ENCODE peak calls at places on chromosomes 12 and 14, in four cellular contexts. X is endodermal cell, L is neuronal stem cell, H is PC-9. C is an unnamed sample. For H3K27me3 and H3K4me1, the result is how much of the 10 kb centered on the place peaks cover.

GRCh38 chr14:30034049-30034635 is 106.5 kb upstream of the PRKD1 start:
- DNase-seq in L (no peak), H (no peak), X (peak), C (no peak)

GRCh38 chr12:41213107-41213506 is 25.0 kb downstream of the PDZRN4 start:
- DNase-seq in H (no peak), L (no peak), X (no peak), C (no peak)

GRCh38 chr12:50597200-50598195 is 92.7 kb downstream of the DIP2B start:
- DNase-seq in L (no peak), H (no peak), X (no peak), C (no peak)

GRCh38 chr14:77660754-77661153 is 44.3 kb upstream of the SPTLC2 start:
- DNase-seq in L (peak), H (no peak), X (no peak), C (no peak)

GRCh38 chr12:90682398-90682797 is 272.6 kb downstream of the CCER1 start:
- DNase-seq in L (no peak), H (no peak), X (no peak), C (no peak)

GRCh38 chr12:99332936-99333591 is 314.5 kb upstream of the GARIN6 start:
- DNase-seq in L (no peak), X (no peak), H (no peak), C (no peak)

GRCh38 chr14:37143500-37143874 is 28.9 kb downstream of the SLC25A21 start:
- DNase-seq in H (no peak), L (no peak), X (no peak), C (no peak)

GRCh38 chr14:23561873-23562821 is 5.4 kb downstream of the AP1G2 start:
- DNase-seq in L (no peak), X (no peak), H (no peak), C (peak)

GRCh38 chr12:3256103-3256551 is 178.9 kb downstream of the TSPAN9 start:
- DNase-seq in L (no peak), X (no peak), H (no peak), C (no peak)

GRCh38 chr14:31952573-31952972 is 124.5 kb upstream of the ARHGAP5 start:
- DNase-seq in L (no peak), H (no peak), X (no peak), C (no peak)

GRCh38 chr14:72236629-72237028 is 304.4 kb downstream of the RGS6 start:
- DNase-seq in X (no peak), H (no peak), L (no peak), C (no peak)

GRCh38 chr14:63895510-63895909 is 42.7 kb downstream of the SYNE2 start:
- DNase-seq in L (no peak), H (no peak), X (no peak), C (no peak)

DNA sequence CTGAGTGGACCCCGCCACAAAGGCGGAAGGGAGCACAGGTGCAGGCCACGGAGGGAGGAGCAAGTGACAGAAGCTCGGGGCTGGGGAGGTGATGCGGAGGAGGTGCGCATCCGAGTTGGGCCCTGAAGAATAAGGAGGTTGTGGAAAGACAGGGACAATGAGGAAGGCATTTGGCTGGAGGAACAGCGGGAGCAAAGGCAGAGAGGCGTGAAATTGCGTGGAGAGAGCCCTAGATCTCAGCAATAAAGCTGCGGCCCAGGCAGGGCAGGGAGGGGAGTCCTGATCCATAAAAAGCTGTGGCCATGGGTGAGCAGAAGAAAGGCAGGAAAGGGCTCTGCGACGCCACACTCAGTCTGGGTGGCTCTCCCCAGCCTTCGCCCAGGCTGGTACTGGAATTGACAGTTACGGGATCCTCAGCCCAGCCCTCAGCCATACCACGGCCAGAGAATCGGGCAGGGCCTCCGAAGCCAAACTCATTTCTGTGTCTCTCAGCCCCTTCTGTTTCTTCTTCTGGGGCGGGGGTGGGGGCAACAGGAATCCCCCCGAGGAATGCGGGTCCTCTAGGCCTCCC is 2.2 kb downstream of the FIGNL2 start:
- DNase-seq in H (no peak), L (no peak), X (peak), C (no peak)
- H3K27me3 ChIP-seq in H (half or more), L (under half), X (under half), C (half or more)

GRCh38 chr14:102320033-102320660 is 601 bp downstream of the ZNF839 start:
- DNase-seq in X (peak), L (no peak), H (peak), C (peak)
- H3K4me1 ChIP-seq in X (under half), L (under half), H (under half), C (under half)

GRCh38 chr12:120932058-120932457 is 27.9 kb upstream of the SPPL3 start:
- DNase-seq in L (no peak), H (no peak), X (no peak), C (no peak)
- H3K27ac ChIP-seq in L (no peak), H (no peak), X (no peak), C (no peak)

DNA sequence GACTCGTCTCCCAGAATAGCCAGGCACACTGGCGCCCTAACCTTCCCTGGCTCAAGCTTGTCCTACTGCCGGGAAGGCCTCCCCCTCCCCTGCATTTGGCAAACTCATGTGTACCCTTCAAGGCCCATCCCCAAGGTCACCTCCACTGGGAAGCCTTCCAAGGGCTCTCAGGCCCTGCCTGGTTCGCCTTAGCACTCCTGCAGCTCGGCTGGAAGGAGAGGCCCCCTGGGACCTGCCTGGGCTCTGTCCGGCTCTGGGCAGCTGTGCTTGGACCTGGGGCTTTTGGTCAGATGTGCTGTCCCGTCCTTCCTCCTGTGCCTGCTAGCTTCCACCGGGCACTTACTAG is 15.6 kb upstream of the DLK1 start:
- DNase-seq in X (no peak), H (no peak), L (no peak), C (no peak)
- H3K27me3 ChIP-seq in X (under half), H (under half), L (under half), C (under half)

GRCh38 chr12:66664076-66664475 is 14.8 kb downstream of the GRIP1 start:
- DNase-seq in H (no peak), L (no peak), X (no peak), C (no peak)
- H3K4me1 ChIP-seq in H (under half), L (under half), X (under half), C (under half)

GRCh38 chr12:124059752-124060151 is 86.7 kb downstream of the ZNF664 start:
- DNase-seq in L (no peak), H (no peak), X (no peak), C (no peak)

GRCh38 chr12:124055066-124055465 is 82.1 kb downstream of the ZNF664 start:
- DNase-seq in H (no peak), X (no peak), L (no peak), C (no peak)

GRCh38 chr12:124053855-124054254 is 80.8 kb downstream of the ZNF664 start:
- DNase-seq in L (peak), X (peak), H (peak), C (no peak)

DNA sequence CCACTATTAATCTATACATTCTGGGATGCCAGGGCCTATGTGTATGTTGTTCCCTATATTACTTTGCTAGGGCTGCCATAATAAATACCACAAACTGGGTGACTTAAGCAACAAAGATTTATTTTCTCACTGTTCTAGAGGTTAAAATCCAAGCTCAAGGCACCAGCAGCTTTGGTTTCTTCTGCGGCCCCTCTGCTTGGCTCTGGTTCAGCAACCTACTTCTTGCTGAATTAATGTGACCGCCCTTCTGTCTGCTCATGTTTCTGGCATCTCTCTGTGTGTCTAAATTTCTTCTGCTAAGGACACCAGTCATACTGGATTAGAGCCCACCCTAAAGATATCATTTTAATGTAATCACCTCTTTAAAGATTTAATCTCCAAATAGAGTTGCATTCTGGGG is 84.7 kb downstream of the ZNF664 start:
- DNase-seq in X (no peak), H (no peak), L (no peak), C (no peak)
- H3K27ac ChIP-seq in X (no peak), H (no peak), L (no peak), C (no peak)

DNA sequence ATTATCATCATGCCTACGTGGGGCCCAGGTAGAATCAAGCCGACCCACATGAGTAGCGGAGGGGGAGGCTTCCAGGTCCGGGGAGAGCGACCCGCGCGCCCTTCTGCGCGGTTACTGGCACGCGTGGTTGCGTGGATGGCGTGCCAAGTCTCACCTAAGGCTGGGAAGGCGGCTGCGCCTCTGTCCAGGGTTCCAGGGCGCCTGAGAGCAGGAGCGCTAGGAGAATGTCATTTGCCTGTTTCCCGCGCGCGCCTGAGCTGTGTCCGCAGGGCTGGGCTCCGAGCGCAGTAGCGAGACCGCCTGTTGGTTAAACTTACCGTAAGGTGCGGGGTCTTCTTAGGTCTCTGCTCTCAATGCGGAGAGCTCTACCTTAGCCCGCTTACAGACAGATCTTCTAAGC is 1539.3 kb upstream of the TMEM132C start:
- DNase-seq in L (no peak), X (peak), H (no peak), C (no peak)
- H3K27me3 ChIP-seq in L (under half), X (half or more), H (under half), C (under half)

DNA sequence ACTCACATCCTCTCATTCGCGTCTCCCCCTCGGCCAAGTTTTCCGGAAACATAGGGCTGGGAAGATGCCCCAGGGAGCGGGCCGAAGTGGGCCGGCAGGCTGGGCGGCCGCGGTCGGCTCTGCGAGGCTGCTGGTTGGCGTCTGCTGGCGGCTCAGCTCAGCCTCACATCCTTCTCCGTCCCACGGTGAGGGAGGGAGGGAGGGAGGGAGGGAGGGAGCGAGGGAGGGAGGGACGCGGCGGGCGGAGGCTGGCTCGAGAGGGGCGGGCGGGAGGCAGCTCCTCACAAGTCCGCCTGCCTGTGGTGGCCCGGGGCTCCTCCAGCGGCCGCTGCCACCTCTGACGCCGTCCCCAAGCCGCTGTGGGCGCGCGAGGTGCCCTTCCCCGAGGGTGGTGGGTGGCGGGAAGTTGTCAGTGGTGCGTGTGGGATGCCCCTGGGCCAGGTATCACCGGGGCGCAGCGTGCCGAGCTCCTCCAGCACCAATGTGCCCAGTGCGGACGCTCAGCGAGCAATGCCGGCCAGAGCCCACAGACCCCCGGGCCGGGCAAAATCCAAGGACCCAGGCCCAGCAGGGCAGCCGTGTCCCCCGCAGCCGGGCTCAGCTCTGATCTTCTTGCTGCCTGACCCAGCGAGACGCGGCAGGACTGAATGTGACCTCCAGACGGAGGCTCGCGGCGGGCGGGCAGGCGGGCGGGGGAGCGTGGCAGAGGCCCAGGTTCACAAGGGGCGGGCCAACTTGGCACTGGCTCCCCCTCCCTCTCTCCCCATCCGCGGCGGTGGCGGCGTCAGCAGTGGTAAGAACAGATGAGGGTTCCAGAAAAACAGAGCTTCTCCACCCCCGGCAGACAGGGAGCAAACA is 94.0 kb downstream of the RFLNA start:
- DNase-seq in X (peak), H (peak), L (peak), C (peak)
- H3K4me1 ChIP-seq in X (under half), H (half or more), L (under half), C (half or more)

C was measured in upper lobe of right lung.